ENCODE peak calls at places on chromosomes 5 and 9, in four cellular contexts. F, X, I and C are unnamed samples.

GRCh38 chr5:132281856-132282614 is 12.2 kb upstream of the SLC22A4 start:
- DNase-seq in F (no peak), X (no peak), I (no peak), C (no peak)

GRCh38 chr5:40976836-40977235 is 67.5 kb downstream of the C7 start:
- DNase-seq in F (no peak), X (no peak), I (no peak), C (no peak)

GRCh38 chr5:149301744-149302380 is 30.2 kb downstream of the AFAP1L1 start:
- DNase-seq in F (peak; percentile 70), X (no peak), I (no peak), C (no peak)

GRCh38 chr9:104961238-104961637 is 33.3 kb upstream of the ABCA1 start:
- DNase-seq in F (no peak), X (no peak), I (no peak), C (peak; percentile 12)

GRCh38 chr5:131289738-131290137 is 25.9 kb downstream of the CDC42SE2 start:
- DNase-seq in F (no peak), X (no peak), I (no peak), C (no peak)

GRCh38 chr5:149618581-149619248 is 37.4 kb downstream of the ARHGEF37 start:
- DNase-seq in F (peak; percentile 59), X (no peak), I (no peak), C (peak; percentile 52)

GRCh38 chr5:81718300-81718699 is 32.6 kb downstream of the SSBP2 start:
- DNase-seq in F (no peak), X (no peak), I (no peak), C (no peak)

GRCh38 chr5:27266184-27266583 is 227.8 kb upstream of the CDH9 start:
- DNase-seq in F (no peak), X (no peak), I (no peak), C (no peak)

GRCh38 chr5:15798006-15798405 is 298.0 kb downstream of the FBXL7 start:
- DNase-seq in F (peak; percentile 52), X (no peak), I (peak; percentile 17), C (no peak)

DNA sequence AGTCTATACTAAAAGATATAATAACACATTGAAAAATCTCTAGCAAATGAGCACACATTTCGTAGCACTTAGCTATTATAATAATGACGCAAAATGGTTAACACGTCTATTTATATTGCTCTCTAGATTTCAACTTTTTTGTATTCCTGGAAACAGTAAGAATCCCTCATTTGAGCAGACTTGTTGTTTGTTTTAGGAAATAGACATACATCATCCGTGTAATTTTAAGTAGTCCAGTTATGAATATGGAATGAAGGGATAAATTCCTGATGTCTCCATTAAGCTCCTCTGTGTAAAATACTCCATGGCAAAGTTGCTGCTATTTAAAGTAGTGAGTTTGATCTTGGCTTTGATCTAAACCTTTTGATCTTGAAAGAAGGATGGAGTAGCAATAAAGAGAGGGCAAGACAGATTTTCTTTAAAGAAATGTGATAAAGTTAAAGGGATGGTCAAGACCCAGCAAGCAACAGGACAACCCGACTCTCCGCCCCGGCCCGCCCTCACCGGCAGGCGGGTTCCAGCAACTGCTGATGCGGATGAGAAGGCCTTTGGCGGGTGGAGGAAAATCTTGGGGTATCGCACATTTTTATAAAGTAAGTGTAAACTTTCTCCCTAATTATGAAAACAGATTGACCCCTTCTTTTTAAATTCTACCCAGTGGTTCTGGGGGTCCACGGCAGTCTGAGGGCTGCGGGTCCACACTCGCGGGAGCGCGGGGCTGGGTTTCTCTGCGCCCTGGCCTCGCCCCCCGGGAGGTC is 277.4 kb downstream of the AOPEP start:
- DNase-seq in F (peak; percentile 67), X (peak; percentile 85), I (peak; percentile 62), C (peak; percentile 61)
- TF ChIP-seq CTCF in F (peak; percentile 9), X (peak; percentile 34), I (no peak), C (no peak)

DNA sequence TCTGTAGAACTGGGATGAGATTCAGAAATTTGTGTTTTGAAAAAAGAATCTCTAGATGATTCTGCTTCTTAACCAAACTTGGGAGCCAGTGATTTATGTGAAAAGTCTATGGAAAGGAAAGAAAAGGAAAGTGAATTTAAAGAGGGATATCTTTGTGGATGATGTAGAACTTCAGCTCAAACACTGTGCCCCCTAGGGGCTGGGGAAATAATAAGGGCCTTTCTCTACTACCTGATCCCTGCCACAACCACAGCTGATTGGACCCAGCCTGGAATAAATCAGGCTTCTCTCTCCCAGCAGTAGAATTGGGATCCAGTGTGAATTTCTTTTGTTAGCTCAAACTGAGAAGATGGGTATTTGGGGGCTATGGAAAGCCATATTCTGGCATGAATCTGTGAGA is 155.0 kb downstream of the PRELID2 start:
- DNase-seq in F (no peak), X (no peak), I (no peak), C (no peak)
- TF ChIP-seq CTCF in F (peak; percentile 20), X (no peak), I (no peak), C (peak; percentile 11)

GRCh38 chr5:95730730-95731570 is at the start of gene RHOBTB3:
- DNase-seq in F (peak; percentile 94), X (peak; percentile 95), I (peak; percentile 90), C (peak; percentile 87)

GRCh38 chr5:95730011-95730700 is 980 bp upstream of the RHOBTB3 start:
- DNase-seq in F (no peak), X (no peak), I (no peak), C (no peak)

GRCh38 chr5:95734156-95734555 is 3.0 kb downstream of the RHOBTB3 start:
- DNase-seq in F (peak; percentile 31), X (no peak), I (no peak), C (no peak)

GRCh38 chr5:95733100-95733499 is 2.0 kb downstream of the RHOBTB3 start:
- DNase-seq in F (no peak), X (no peak), I (no peak), C (no peak)

DNA sequence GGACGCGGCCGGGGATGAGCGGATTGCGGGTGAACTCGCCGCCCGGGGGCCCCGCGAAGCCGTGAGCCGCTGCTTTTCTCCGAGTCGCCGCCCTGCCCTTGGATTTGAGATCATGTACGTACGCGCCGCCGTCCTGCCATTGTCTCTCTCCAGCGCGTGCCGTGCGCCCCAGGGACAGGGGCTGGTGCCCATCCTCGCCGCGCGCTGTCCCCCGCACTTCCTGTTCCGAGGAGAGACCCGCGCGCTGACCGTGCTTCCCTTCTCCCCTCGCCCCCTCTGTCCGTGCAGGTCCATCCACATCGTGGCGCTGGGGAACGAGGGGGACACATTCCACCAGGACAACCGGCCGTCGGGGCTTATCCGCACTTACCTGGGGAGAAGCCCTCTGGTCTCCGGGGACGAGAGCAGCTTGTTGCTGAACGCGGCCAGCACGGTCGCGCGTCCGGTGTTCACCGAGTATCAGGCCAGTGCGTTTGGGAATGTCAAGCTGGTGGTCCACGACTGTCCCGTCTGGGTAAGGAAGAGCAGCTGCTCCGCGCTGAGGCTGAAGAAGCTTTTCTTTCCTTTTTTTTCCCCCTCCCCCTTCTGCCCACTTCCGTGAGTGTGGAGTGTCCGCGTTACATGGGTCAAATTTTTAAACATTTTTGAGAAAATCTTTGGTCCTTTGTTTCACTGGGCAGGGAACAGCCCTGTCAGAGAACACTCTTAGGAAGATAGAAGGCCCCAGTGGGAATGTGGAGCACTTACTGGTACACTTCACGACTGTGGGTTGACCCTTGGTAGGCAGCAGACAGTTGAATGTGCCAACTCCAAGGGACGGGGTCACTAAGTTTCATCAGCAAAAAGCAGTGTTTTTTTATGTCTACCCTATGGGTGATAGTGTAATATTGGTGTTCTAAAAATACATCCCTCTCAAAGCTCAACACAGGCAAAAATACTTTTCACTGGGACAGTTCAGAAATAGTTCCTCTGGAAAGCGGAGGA is 727 bp downstream of the RHOBTB3 start:
- DNase-seq in F (peak; percentile 52), X (peak; percentile 77), I (peak; percentile 66), C (peak; percentile 69)
- TF ChIP-seq CTCF in F (no peak), X (peak; percentile 6), I (no peak), C (no peak)

GRCh38 chr9:91253488-91253887 is 108.2 kb downstream of the AUH start:
- DNase-seq in F (no peak), X (no peak), I (no peak), C (no peak)
- TF ChIP-seq CTCF in F (no peak), X (no peak), I (no peak), C (no peak)

GRCh38 chr9:136372561-136373299 is 739 bp downstream of the CARD9 start:
- DNase-seq in F (peak; percentile 81), X (no peak), I (peak; percentile 65), C (peak; percentile 78)
- TF ChIP-seq CTCF in F (peak; percentile 26), X (no peak), I (no peak), C (no peak)

GRCh38 chr9:137305788-137306545 is 3.9 kb upstream of the NRARP start:
- DNase-seq in F (no peak), X (no peak), I (peak; percentile 42), C (no peak)

GRCh38 chr9:137305060-137305787 is 3.2 kb upstream of the NRARP start:
- DNase-seq in F (no peak), X (peak; percentile 75), I (peak; percentile 71), C (peak; percentile 90)

GRCh38 chr9:137303031-137303892 is 1.2 kb upstream of the NRARP start:
- DNase-seq in F (no peak), X (peak; percentile 64), I (peak; percentile 14), C (no peak)

GRCh38 chr9:137303893-137304382 is 1.9 kb upstream of the NRARP start:
- DNase-seq in F (no peak), X (no peak), I (peak; percentile 13), C (no peak)

GRCh38 chr9:137304383-137305059 is 2.5 kb upstream of the NRARP start:
- DNase-seq in F (no peak), X (peak; percentile 62), I (peak; percentile 16), C (peak; percentile 42)
- TF ChIP-seq CTCF in F (no peak), X (no peak), I (no peak), C (no peak)

GRCh38 chr5:32072054-32072453 is 102.1 kb downstream of the GOLPH3 start:
- DNase-seq in F (no peak), X (no peak), I (no peak), C (no peak)

GRCh38 chr5:32069396-32069795 is 104.7 kb downstream of the GOLPH3 start:
- DNase-seq in F (no peak), X (no peak), I (no peak), C (no peak)

GRCh38 chr5:32076699-32077695 is 97.1 kb downstream of the GOLPH3 start:
- DNase-seq in F (peak; percentile 85), X (no peak), I (peak; percentile 40), C (peak; percentile 27)

GRCh38 chr5:32071351-32071944 is 102.7 kb downstream of the GOLPH3 start:
- DNase-seq in F (peak; percentile 37), X (no peak), I (no peak), C (no peak)

DNA sequence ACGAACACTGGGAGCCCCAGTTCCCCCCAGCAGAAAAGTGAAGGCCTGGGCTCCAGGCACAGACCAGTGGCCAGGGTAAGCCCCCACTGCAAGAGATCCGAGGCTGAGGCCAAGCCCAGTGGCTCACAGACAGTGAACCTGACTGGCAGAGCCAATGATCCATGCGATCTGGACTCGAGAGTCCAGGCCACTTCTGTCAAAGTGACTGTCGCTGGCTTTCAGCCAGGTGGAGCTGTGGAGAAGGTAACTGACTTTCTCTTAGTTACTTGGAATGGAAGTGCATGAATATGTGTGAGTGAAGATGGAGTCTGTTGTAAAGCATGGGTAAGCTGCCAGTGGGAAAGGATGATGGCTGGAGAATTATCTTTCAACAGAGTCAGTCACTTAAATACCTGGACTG is 99.7 kb downstream of the GOLPH3 start:
- DNase-seq in F (no peak), X (no peak), I (peak; percentile 37), C (peak; percentile 21)
- TF ChIP-seq CTCF in F (no peak), X (no peak), I (no peak), C (no peak)

GRCh38 chr9:22005083-22005699 is 3.9 kb downstream of the CDKN2B start:
- DNase-seq in F (no peak), X (no peak), I (no peak), C (peak; percentile 33)
- TF ChIP-seq CTCF in F (no peak), X (no peak), I (no peak), C (no peak)

GRCh38 chr9:6566409-6567139 is 79.0 kb downstream of the GLDC start:
- DNase-seq in F (peak; percentile 93), X (no peak), I (no peak), C (no peak)
- TF ChIP-seq CTCF in F (no peak), X (no peak), I (no peak), C (no peak)